ENCODE peak calls at places on chromosomes 1 and 21, in eight cellular contexts. D, F, X, Q, B, C, E and V are unnamed samples. For H3K27me3, the result is how much of the 10 kb centered on the place peaks cover.

GRCh38 chr21:45019076-45019886 is 55.1 kb upstream of the ADARB1 start:
- DNase-seq in D (peak), F (peak), X (no peak), Q (peak), B (no peak), C (no peak), E (no peak), V (no peak)

GRCh38 chr1:23483327-23484252 is at the start of gene ASAP3:
- DNase-seq in D (peak), F (peak), X (no peak), Q (no peak), B (peak), C (peak), E (peak), V (no peak)

GRCh38 chr1:48469616-48470500 is 2.1 kb downstream of the SPATA6 start:
- DNase-seq in D (peak), F (peak), X (no peak), Q (no peak), B (peak), C (peak), E (peak), V (no peak)

GRCh38 chr1:211715976-211716375 is 40.6 kb upstream of the NEK2 start:
- DNase-seq in D (no peak), F (no peak), X (no peak), Q (no peak), B (no peak), C (no peak), E (no peak), V (no peak)

GRCh38 chr1:224427346-224427745 is 7.3 kb downstream of the WDR26 start:
- DNase-seq in D (no peak), F (no peak), X (no peak), Q (no peak), B (no peak), C (no peak), E (peak), V (no peak)

GRCh38 chr21:36385909-36386642 is 884 bp downstream of the CHAF1B start:
- DNase-seq in D (no peak), F (no peak), X (no peak), Q (no peak), B (no peak), C (no peak), E (peak), V (no peak)

GRCh38 chr1:27485363-27485762 is 4.6 kb downstream of the WASF2 start:
- DNase-seq in D (no peak), F (no peak), X (no peak), Q (no peak), B (no peak), C (no peak), E (no peak), V (no peak)

GRCh38 chr1:205287076-205287475 is 34.5 kb downstream of the NUAK2 start:
- DNase-seq in D (no peak), F (no peak), X (no peak), Q (no peak), B (no peak), C (no peak), E (no peak), V (no peak)

GRCh38 chr21:32994305-32994704 is 31.4 kb upstream of the OLIG2 start:
- DNase-seq in D (no peak), F (no peak), X (no peak), Q (no peak), B (no peak), C (no peak), E (peak), V (no peak)

GRCh38 chr1:169109561-169110134 is 3.2 kb downstream of the ATP1B1 start:
- DNase-seq in D (peak), F (peak), X (peak), Q (no peak), B (peak), C (peak), E (peak), V (peak)

GRCh38 chr1:25145775-25146381 is 86.4 kb downstream of the SYF2 start:
- DNase-seq in D (no peak), F (no peak), X (no peak), Q (no peak), B (no peak), C (no peak), E (no peak), V (no peak)

GRCh38 chr1:86068126-86068805 is 88.3 kb downstream of the COL24A1 start:
- DNase-seq in D (no peak), F (no peak), X (no peak), Q (no peak), B (no peak), C (no peak), E (peak), V (no peak)

GRCh38 chr1:16042096-16042495 is 1.5 kb upstream of the CLCNKB start:
- DNase-seq in D (no peak), F (no peak), X (no peak), Q (no peak), B (no peak), C (no peak), E (no peak), V (no peak)

GRCh38 chr1:111140680-111140967 is 601 bp downstream of the CEPT1 start:
- DNase-seq in D (peak), F (no peak), X (peak), Q (no peak), B (no peak), C (no peak), E (peak), V (no peak)

GRCh38 chr1:244427647-244428046 is 24.1 kb downstream of the ADSS2 start:
- DNase-seq in D (no peak), F (no peak), X (no peak), Q (no peak), B (no peak), C (no peak), E (no peak), V (no peak)

GRCh38 chr1:21012937-21013336 is 163.8 kb downstream of the EIF4G3 start:
- DNase-seq in D (no peak), F (no peak), X (no peak), Q (no peak), B (no peak), C (no peak), E (peak), V (no peak)

GRCh38 chr1:180217021-180217420 is 13.0 kb upstream of the LHX4 start:
- DNase-seq in D (no peak), F (no peak), X (no peak), Q (no peak), B (no peak), C (no peak), E (no peak), V (no peak)

GRCh38 chr21:28336299-28336698 is 656.4 kb downstream of the LTN1 start:
- DNase-seq in D (no peak), F (no peak), X (no peak), Q (no peak), B (no peak), C (peak), E (peak), V (peak)

GRCh38 chr1:36366091-36366661 is 19.5 kb downstream of the STK40 start:
- DNase-seq in D (no peak), F (no peak), X (no peak), Q (no peak), B (no peak), C (peak), E (peak), V (no peak)

GRCh38 chr1:233244183-233244582 is 51.3 kb downstream of the PCNX2 start:
- DNase-seq in D (no peak), F (no peak), X (no peak), Q (no peak), B (peak), C (no peak), E (peak), V (no peak)

GRCh38 chr1:22888320-22889075 is 84.2 kb downstream of the LACTBL1 start:
- DNase-seq in D (no peak), F (no peak), X (no peak), Q (no peak), B (no peak), C (no peak), E (peak), V (no peak)

GRCh38 chr21:16280731-16281130 is 550.9 kb downstream of the USP25 start:
- DNase-seq in D (no peak), F (no peak), X (no peak), Q (no peak), B (no peak), C (no peak), E (no peak), V (no peak)

GRCh38 chr1:36198641-36199040 is 25.6 kb upstream of the THRAP3 start:
- DNase-seq in D (no peak), F (no peak), X (no peak), Q (no peak), B (no peak), C (no peak), E (no peak), V (no peak)

GRCh38 chr1:198122693-198123092 is 34.1 kb upstream of the NEK7 start:
- DNase-seq in D (peak), F (no peak), X (no peak), Q (no peak), B (no peak), C (no peak), E (peak), V (no peak)

GRCh38 chr1:204359474-204360255 is at the start of gene PLEKHA6:
- DNase-seq in D (no peak), F (no peak), X (peak), Q (no peak), B (no peak), C (peak), E (peak), V (no peak)

GRCh38 chr21:43361493-43362296 is 65.2 kb downstream of the SIK1 start:
- DNase-seq in D (no peak), F (no peak), X (no peak), Q (no peak), B (no peak), C (peak), E (peak), V (peak)

GRCh38 chr1:216826629-216827028 is 103.4 kb upstream of the ESRRG start:
- DNase-seq in D (no peak), F (no peak), X (no peak), Q (no peak), B (no peak), C (no peak), E (no peak), V (no peak)

GRCh38 chr21:25657140-25657539 is 18.1 kb downstream of the JAM2 start:
- DNase-seq in D (no peak), F (no peak), X (no peak), Q (no peak), B (no peak), C (no peak), E (no peak), V (no peak)

GRCh38 chr1:110210604-110211502 is 739 bp downstream of the KCNC4 start:
- DNase-seq in D (peak), F (peak), X (no peak), Q (no peak), B (peak), C (peak), E (no peak), V (no peak)

GRCh38 chr21:31641416-31641922 is 18.0 kb upstream of the SOD1 start:
- DNase-seq in D (no peak), F (no peak), X (no peak), Q (no peak), B (no peak), C (no peak), E (no peak), V (no peak)

GRCh38 chr21:28186604-28187003 is 806.1 kb downstream of the LTN1 start:
- DNase-seq in D (no peak), F (no peak), X (no peak), Q (no peak), B (no peak), C (no peak), E (no peak), V (no peak)

GRCh38 chr21:41369915-41370839 is 8.3 kb downstream of the MX2 start:
- DNase-seq in D (no peak), F (no peak), X (no peak), Q (no peak), B (no peak), C (no peak), E (no peak), V (no peak)

GRCh38 chr1:65764052-65764451 is 28.6 kb upstream of the PDE4B start:
- DNase-seq in D (no peak), F (no peak), X (peak), Q (no peak), B (peak), C (no peak), E (no peak), V (no peak)

GRCh38 chr1:169697769-169698168 is 13.7 kb downstream of the SELL start:
- DNase-seq in D (no peak), F (no peak), X (no peak), Q (no peak), B (no peak), C (no peak), E (no peak), V (no peak)

GRCh38 chr1:201606096-201606495 is 67.2 kb downstream of the NAV1 start:
- DNase-seq in D (no peak), F (no peak), X (no peak), Q (no peak), B (no peak), C (no peak), E (no peak), V (no peak)

GRCh38 chr1:58206749-58207148 is 339.8 kb downstream of the OMA1 start:
- DNase-seq in D (no peak), F (no peak), X (no peak), Q (no peak), B (no peak), C (no peak), E (no peak), V (no peak)

GRCh38 chr1:20787775-20788488 is 825 bp upstream of the HP1BP3 start:
- DNase-seq in D (peak), F (no peak), X (peak), Q (no peak), B (peak), C (no peak), E (peak), V (no peak)

GRCh38 chr1:20699558-20699957 is 18.2 kb downstream of the KIF17 start:
- DNase-seq in D (no peak), F (no peak), X (peak), Q (no peak), B (no peak), C (no peak), E (no peak), V (no peak)

GRCh38 chr1:85279463-85280080 is 3.1 kb upstream of the BCL10 start:
- DNase-seq in D (peak), F (no peak), X (no peak), Q (no peak), B (peak), C (no peak), E (no peak), V (no peak)

DNA sequence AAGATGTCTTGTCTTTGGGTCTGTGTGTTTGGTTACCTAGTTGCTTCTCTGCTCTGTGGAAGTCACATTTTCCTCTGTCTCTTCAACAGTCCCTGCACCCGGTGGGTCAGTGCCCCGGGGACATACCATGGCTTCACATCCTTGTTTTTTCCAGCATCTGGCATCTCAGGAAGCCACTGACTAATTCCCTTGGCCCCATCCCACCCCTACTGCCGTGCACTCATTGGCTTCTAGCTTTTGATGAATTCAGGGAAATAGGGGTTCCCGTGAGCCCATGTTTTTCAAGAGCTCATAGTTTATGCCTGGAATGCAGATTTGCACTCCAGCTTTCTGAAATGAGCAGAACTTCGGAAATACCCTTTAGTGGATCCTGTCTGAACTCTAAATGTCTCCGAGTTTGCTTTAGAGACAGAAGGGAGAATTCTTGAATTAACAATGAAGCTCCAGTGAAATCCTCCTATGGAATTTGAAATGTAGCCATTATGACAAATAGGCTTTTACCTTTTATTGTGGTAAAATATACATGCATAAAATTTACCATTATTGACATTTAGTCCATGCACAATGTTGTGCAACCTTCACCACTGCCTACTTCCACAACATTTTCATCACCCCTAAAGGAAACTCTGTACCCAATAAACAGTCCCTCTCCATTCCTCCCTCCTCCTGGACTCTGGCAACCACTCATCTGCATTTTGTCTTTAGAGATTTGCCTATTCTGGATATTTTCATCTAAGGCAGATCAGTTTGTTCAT is 67.5 kb downstream of the CLIC6 start:
- DNase-seq in D (no peak), F (no peak), X (no peak), Q (no peak), B (no peak), C (no peak), E (peak), V (no peak)
- H3K27me3 ChIP-seq in D (under half), F (under half), X (under half), Q (under half), B (under half), C (under half), E (under half), V (under half)

DNA sequence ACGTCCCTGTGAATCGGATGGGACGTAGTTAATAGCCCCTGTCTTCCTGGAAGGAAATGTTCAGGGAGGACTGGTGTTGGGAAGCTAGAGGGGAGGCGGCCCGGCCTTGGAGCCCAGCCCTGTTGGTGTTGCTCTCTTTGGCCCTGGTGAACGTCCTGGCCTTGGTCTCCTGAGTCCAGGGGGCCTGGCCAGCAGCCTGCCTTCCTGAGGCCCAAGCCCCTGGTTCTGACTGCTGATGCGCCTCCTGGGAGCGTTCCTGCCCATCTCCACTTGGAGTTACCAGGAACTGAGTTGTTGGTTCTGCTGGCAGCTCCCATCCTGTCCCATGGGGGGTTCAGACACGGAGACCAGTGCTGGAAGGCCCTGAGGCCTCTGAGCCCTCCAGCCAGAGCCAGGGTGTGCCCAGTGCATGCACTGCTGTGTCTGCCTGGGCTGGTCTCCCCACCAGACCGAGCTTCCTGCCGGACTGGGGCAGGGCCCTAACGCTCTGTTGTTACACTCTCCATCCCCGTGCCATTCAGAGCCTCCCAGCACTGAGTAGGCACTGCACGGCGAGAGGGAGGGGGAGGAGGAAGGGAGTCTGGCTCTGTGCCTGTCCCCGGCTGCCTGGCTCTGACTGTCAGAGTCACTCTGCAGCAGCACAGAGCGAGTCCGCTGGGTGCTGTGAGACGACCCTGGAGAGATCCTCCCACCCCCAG is 382.5 kb upstream of the VAMP3 start:
- DNase-seq in D (peak), F (no peak), X (no peak), Q (no peak), B (no peak), C (peak), E (peak), V (no peak)
- H3K27ac ChIP-seq in D (no peak), F (no peak), X (no peak), Q (peak), B (no peak), C (peak), E (no peak), V (peak)

DNA sequence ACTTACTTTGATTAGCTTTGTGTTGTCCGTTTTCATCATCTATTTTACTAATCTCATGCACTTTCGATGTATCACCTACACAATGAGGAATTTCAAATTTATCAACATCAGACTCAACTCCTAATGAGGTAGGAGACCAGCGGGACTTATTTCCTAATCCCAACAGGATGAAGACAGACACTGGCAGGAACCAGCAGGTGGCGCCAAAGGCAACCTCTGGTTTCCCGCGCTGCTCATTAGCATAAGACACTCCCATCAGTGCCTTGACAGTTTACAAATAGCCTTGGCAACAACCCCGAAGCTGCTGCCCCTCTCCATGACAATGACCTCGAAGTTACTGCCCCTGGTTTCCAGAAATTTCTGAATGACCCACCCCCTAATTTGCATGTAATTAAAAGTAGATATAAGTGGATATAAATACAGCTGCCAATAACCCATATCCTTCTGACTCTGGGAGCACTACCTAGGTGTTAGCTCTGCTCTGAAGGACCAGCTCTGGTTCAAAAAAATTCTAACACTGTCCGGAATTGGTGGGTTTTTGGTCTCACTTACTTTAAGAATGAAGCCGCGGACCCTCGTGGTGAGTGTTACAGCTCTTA is 974.8 kb downstream of the ADGRL2 start:
- DNase-seq in D (peak), F (peak), X (no peak), Q (no peak), B (peak), C (no peak), E (no peak), V (no peak)
- TF ChIP-seq CTCF in D (peak), F (peak), X (peak), Q (peak), B (no peak), C (peak), E (no peak), V (peak)

GRCh38 chr1:152048641-152048970 is 11.8 kb upstream of the S100A11 start:
- DNase-seq in D (no peak), F (no peak), X (no peak), Q (no peak), B (no peak), C (no peak), E (no peak), V (no peak)

GRCh38 chr1:152050886-152051764 is 14.3 kb upstream of the S100A11 start:
- DNase-seq in D (no peak), F (no peak), X (peak), Q (no peak), B (no peak), C (no peak), E (peak), V (no peak)

GRCh38 chr1:152049291-152050073 is 12.7 kb upstream of the S100A11 start:
- DNase-seq in D (no peak), F (no peak), X (peak), Q (no peak), B (no peak), C (no peak), E (peak), V (no peak)

GRCh38 chr1:152053375-152053774 is 16.6 kb upstream of the S100A11 start:
- DNase-seq in D (no peak), F (no peak), X (no peak), Q (no peak), B (no peak), C (no peak), E (no peak), V (no peak)

GRCh38 chr1:152052606-152053005 is 15.8 kb upstream of the S100A11 start:
- DNase-seq in D (peak), F (peak), X (peak), Q (peak), B (peak), C (peak), E (peak), V (peak)
- H3K27me3 ChIP-seq in D (under half), F (under half), X (under half), Q (under half), B (under half), C (under half), E (under half), V (under half)

GRCh38 chr1:234998174-234998741 is 130.4 kb downstream of the TOMM20 start:
- DNase-seq in D (no peak), F (no peak), X (peak), Q (no peak), B (peak), C (peak), E (no peak), V (no peak)

GRCh38 chr1:234996245-234996757 is 132.3 kb downstream of the TOMM20 start:
- DNase-seq in D (no peak), F (no peak), X (no peak), Q (no peak), B (no peak), C (no peak), E (no peak), V (no peak)

GRCh38 chr1:234997201-234998173 is 131.2 kb downstream of the TOMM20 start:
- DNase-seq in D (peak), F (peak), X (peak), Q (peak), B (peak), C (peak), E (peak), V (peak)

GRCh38 chr1:235002706-235003300 is 125.8 kb downstream of the TOMM20 start:
- DNase-seq in D (no peak), F (no peak), X (no peak), Q (no peak), B (no peak), C (no peak), E (no peak), V (no peak)

GRCh38 chr1:234999513-234999940 is 129.1 kb downstream of the TOMM20 start:
- DNase-seq in D (no peak), F (no peak), X (no peak), Q (no peak), B (no peak), C (no peak), E (no peak), V (no peak)
- H3K27ac ChIP-seq in D (no peak), F (no peak), X (peak), Q (peak), B (no peak), C (no peak), E (no peak), V (no peak)

GRCh38 chr1:226223786-226224244 is 351 bp downstream of the MIXL1 start:
- DNase-seq in D (no peak), F (no peak), X (no peak), Q (no peak), B (peak), C (no peak), E (no peak), V (no peak)
- TF ChIP-seq CTCF in D (no peak), F (no peak), X (no peak), Q (no peak), B (no peak), C (no peak), E (no peak), V (no peak)